ENCODE peak calls at places on chromosome 9, in eight cellular contexts. One of them, this sample, is unnamed.

GRCh38 chr9:69671904-69672827 is at the start of gene APBA1:
- DNase-seq in ovary: peak
- DNase-seq in stomach: peak
- DNase-seq in suprapubic skin: peak
- DNase-seq in A549: peak
- DNase-seq in tibial nerve: peak
- DNase-seq in transverse colon: peak
- DNase-seq in H1: peak
- DNase-seq in this sample: no peak

GRCh38 chr9:137228515-137228967 is 1.2 kb downstream of the RNF224 start:
- DNase-seq in ovary: no peak
- DNase-seq in stomach: no peak
- DNase-seq in suprapubic skin: no peak
- DNase-seq in A549: no peak
- DNase-seq in tibial nerve: no peak
- DNase-seq in transverse colon: no peak
- DNase-seq in H1: no peak
- DNase-seq in this sample: no peak

GRCh38 chr9:122374885-122375420 is 4.1 kb downstream of the PTGS1 start:
- DNase-seq in ovary: peak
- DNase-seq in stomach: peak
- DNase-seq in suprapubic skin: no peak
- DNase-seq in A549: no peak
- DNase-seq in tibial nerve: peak
- DNase-seq in transverse colon: peak
- DNase-seq in H1: no peak
- DNase-seq in this sample: no peak

GRCh38 chr9:123843703-123844102 is 86.2 kb downstream of the DENND1A start:
- DNase-seq in ovary: no peak
- DNase-seq in stomach: no peak
- DNase-seq in suprapubic skin: no peak
- DNase-seq in A549: no peak
- DNase-seq in tibial nerve: no peak
- DNase-seq in transverse colon: no peak
- DNase-seq in H1: no peak
- DNase-seq in this sample: no peak

GRCh38 chr9:36966371-36967097 is 67.5 kb downstream of the PAX5 start:
- DNase-seq in ovary: no peak
- DNase-seq in stomach: no peak
- DNase-seq in suprapubic skin: no peak
- DNase-seq in A549: no peak
- DNase-seq in tibial nerve: no peak
- DNase-seq in transverse colon: no peak
- DNase-seq in H1: peak
- DNase-seq in this sample: no peak

GRCh38 chr9:69671291-69671903 is 774 bp downstream of the APBA1 start:
- DNase-seq in ovary: peak
- DNase-seq in stomach: no peak
- DNase-seq in suprapubic skin: peak
- DNase-seq in A549: no peak
- DNase-seq in tibial nerve: no peak
- DNase-seq in transverse colon: peak
- DNase-seq in H1: no peak
- DNase-seq in this sample: no peak

GRCh38 chr9:7123743-7124142 is 366.0 kb downstream of the KDM4C start:
- DNase-seq in ovary: no peak
- DNase-seq in stomach: no peak
- DNase-seq in suprapubic skin: no peak
- DNase-seq in A549: no peak
- DNase-seq in tibial nerve: no peak
- DNase-seq in transverse colon: no peak
- DNase-seq in H1: no peak
- DNase-seq in this sample: no peak

GRCh38 chr9:73613092-73613701 is 461.5 kb downstream of the ANXA1 start:
- DNase-seq in ovary: no peak
- DNase-seq in stomach: no peak
- DNase-seq in suprapubic skin: no peak
- DNase-seq in A549: no peak
- DNase-seq in tibial nerve: no peak
- DNase-seq in transverse colon: no peak
- DNase-seq in H1: no peak
- DNase-seq in this sample: no peak

GRCh38 chr9:124448019-124448418 is 2.2 kb upstream of the ADGRD2 start:
- DNase-seq in ovary: no peak
- DNase-seq in stomach: no peak
- DNase-seq in suprapubic skin: peak
- DNase-seq in A549: no peak
- DNase-seq in tibial nerve: no peak
- DNase-seq in transverse colon: no peak
- DNase-seq in H1: no peak
- DNase-seq in this sample: no peak

GRCh38 chr9:16133556-16134227 is 580.8 kb downstream of the CCDC171 start:
- DNase-seq in ovary: peak
- DNase-seq in stomach: no peak
- DNase-seq in suprapubic skin: no peak
- DNase-seq in A549: peak
- DNase-seq in tibial nerve: no peak
- DNase-seq in transverse colon: peak
- DNase-seq in H1: peak
- DNase-seq in this sample: no peak

GRCh38 chr9:120383611-120383998 is 196.4 kb downstream of the CDK5RAP2 start:
- DNase-seq in ovary: no peak
- DNase-seq in stomach: no peak
- DNase-seq in suprapubic skin: no peak
- DNase-seq in A549: no peak
- DNase-seq in tibial nerve: no peak
- DNase-seq in transverse colon: no peak
- DNase-seq in H1: no peak
- DNase-seq in this sample: no peak

GRCh38 chr9:98022447-98022846 is 34.1 kb upstream of the NANS start:
- DNase-seq in ovary: no peak
- DNase-seq in stomach: peak
- DNase-seq in suprapubic skin: no peak
- DNase-seq in A549: no peak
- DNase-seq in tibial nerve: no peak
- DNase-seq in transverse colon: no peak
- DNase-seq in H1: no peak
- DNase-seq in this sample: no peak

GRCh38 chr9:114098021-114098659 is 952 bp downstream of the KIF12 start:
- DNase-seq in ovary: no peak
- DNase-seq in stomach: peak
- DNase-seq in suprapubic skin: peak
- DNase-seq in A549: peak
- DNase-seq in tibial nerve: no peak
- DNase-seq in transverse colon: peak
- DNase-seq in H1: peak
- DNase-seq in this sample: no peak

GRCh38 chr9:76817489-76817888 is 53.3 kb downstream of the PCA3 start:
- DNase-seq in ovary: no peak
- DNase-seq in stomach: no peak
- DNase-seq in suprapubic skin: no peak
- DNase-seq in A549: peak
- DNase-seq in tibial nerve: no peak
- DNase-seq in transverse colon: no peak
- DNase-seq in H1: no peak
- DNase-seq in this sample: no peak

GRCh38 chr9:121302341-121302740 is 34.4 kb downstream of the GSN start:
- DNase-seq in ovary: no peak
- DNase-seq in stomach: no peak
- DNase-seq in suprapubic skin: peak
- DNase-seq in A549: no peak
- DNase-seq in tibial nerve: peak
- DNase-seq in transverse colon: no peak
- DNase-seq in H1: no peak
- DNase-seq in this sample: no peak

GRCh38 chr9:122822056-122822455 is 6.3 kb downstream of the PDCL start:
- DNase-seq in ovary: no peak
- DNase-seq in stomach: no peak
- DNase-seq in suprapubic skin: no peak
- DNase-seq in A549: no peak
- DNase-seq in tibial nerve: no peak
- DNase-seq in transverse colon: no peak
- DNase-seq in H1: no peak
- DNase-seq in this sample: no peak

GRCh38 chr9:110148384-110148783 is 59.6 kb downstream of the C9orf152 start:
- DNase-seq in ovary: no peak
- DNase-seq in stomach: no peak
- DNase-seq in suprapubic skin: no peak
- DNase-seq in A549: no peak
- DNase-seq in tibial nerve: no peak
- DNase-seq in transverse colon: peak
- DNase-seq in H1: no peak
- DNase-seq in this sample: no peak
- H3K4me3 ChIP-seq in ovary: no peak
- H3K4me3 ChIP-seq in stomach: no peak
- H3K4me3 ChIP-seq in suprapubic skin: no peak
- H3K4me3 ChIP-seq in A549: no peak
- H3K4me3 ChIP-seq in tibial nerve: peak
- H3K4me3 ChIP-seq in transverse colon: no peak
- H3K4me3 ChIP-seq in H1: no peak
- H3K4me3 ChIP-seq in this sample: peak

GRCh38 chr9:109108318-109108717 is 11.4 kb downstream of the TMEM245 start:
- DNase-seq in ovary: no peak
- DNase-seq in stomach: no peak
- DNase-seq in suprapubic skin: no peak
- DNase-seq in A549: no peak
- DNase-seq in tibial nerve: no peak
- DNase-seq in transverse colon: no peak
- DNase-seq in H1: no peak
- DNase-seq in this sample: no peak
- TF ChIP-seq EP300 in ovary: no peak
- TF ChIP-seq EP300 in stomach: no peak
- TF ChIP-seq EP300 in suprapubic skin: no peak
- TF ChIP-seq EP300 in A549: no peak
- TF ChIP-seq EP300 in tibial nerve: no peak
- TF ChIP-seq EP300 in transverse colon: no peak
- TF ChIP-seq EP300 in H1: no peak
- TF ChIP-seq EP300 in this sample: no peak

GRCh38 chr9:35650341-35651158 is at the start of gene SIT1:
- DNase-seq in ovary: no peak
- DNase-seq in stomach: no peak
- DNase-seq in suprapubic skin: peak
- DNase-seq in A549: no peak
- DNase-seq in tibial nerve: no peak
- DNase-seq in transverse colon: no peak
- DNase-seq in H1: peak
- DNase-seq in this sample: no peak
- H3K4me3 ChIP-seq in ovary: no peak
- H3K4me3 ChIP-seq in stomach: peak
- H3K4me3 ChIP-seq in suprapubic skin: peak
- H3K4me3 ChIP-seq in A549: no peak
- H3K4me3 ChIP-seq in tibial nerve: no peak
- H3K4me3 ChIP-seq in transverse colon: no peak
- H3K4me3 ChIP-seq in H1: peak
- H3K4me3 ChIP-seq in this sample: peak

DNA sequence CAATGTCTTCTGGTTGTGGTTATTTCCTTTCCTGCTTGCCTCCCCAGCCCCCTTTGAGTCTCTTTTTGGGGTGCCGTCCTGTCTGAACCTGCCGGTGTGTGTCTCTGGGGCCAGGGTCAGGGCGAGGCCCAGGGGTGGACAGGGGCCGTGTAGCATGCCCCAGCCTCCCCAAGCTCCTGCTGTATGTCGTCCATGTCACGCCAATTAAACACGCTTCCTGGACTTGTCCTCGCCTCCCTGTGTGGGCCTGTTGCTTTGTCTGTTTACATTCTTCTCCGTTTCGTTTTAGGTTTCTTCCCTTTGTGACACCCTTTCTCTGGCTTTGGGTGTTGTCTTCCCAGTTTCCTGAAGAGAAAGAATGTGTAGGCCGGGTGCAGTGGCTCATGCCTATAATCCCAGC is 28.5 kb upstream of the HMCN2 start:
- DNase-seq in ovary: no peak
- DNase-seq in stomach: no peak
- DNase-seq in suprapubic skin: no peak
- DNase-seq in A549: no peak
- DNase-seq in tibial nerve: no peak
- DNase-seq in transverse colon: no peak
- DNase-seq in H1: no peak
- DNase-seq in this sample: no peak
- TF ChIP-seq EP300 in ovary: no peak
- TF ChIP-seq EP300 in stomach: no peak
- TF ChIP-seq EP300 in suprapubic skin: no peak
- TF ChIP-seq EP300 in A549: no peak
- TF ChIP-seq EP300 in tibial nerve: no peak
- TF ChIP-seq EP300 in transverse colon: no peak
- TF ChIP-seq EP300 in H1: no peak
- TF ChIP-seq EP300 in this sample: no peak

GRCh38 chr9:81683704-81684103 is 5.6 kb downstream of the TLE1 start:
- DNase-seq in ovary: no peak
- DNase-seq in stomach: no peak
- DNase-seq in suprapubic skin: no peak
- DNase-seq in A549: no peak
- DNase-seq in tibial nerve: no peak
- DNase-seq in transverse colon: no peak
- DNase-seq in H1: no peak
- DNase-seq in this sample: no peak
- H3K4me3 ChIP-seq in ovary: no peak
- H3K4me3 ChIP-seq in stomach: no peak
- H3K4me3 ChIP-seq in suprapubic skin: no peak
- H3K4me3 ChIP-seq in A549: no peak
- H3K4me3 ChIP-seq in tibial nerve: peak
- H3K4me3 ChIP-seq in transverse colon: no peak
- H3K4me3 ChIP-seq in H1: peak
- H3K4me3 ChIP-seq in this sample: no peak

DNA sequence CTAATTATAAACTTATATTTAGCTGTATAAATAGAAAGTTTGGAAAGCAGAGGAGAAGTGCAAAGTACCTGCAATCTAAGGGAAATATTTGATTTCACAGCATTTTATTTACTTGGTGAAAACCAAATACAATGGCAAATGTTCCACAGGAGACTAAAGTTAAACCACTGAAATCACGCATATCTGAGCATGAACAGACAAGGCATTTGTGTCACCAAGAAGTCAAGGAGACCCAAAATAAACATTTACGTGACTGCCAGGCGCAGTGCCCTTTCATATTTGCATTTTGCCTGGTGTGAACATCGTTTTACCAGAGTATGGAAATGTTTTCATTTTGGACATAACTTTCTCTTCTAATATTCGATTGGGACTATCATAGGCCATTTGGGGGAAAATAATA is 20.6 kb downstream of the UGCG start:
- DNase-seq in ovary: no peak
- DNase-seq in stomach: peak
- DNase-seq in suprapubic skin: no peak
- DNase-seq in A549: no peak
- DNase-seq in tibial nerve: no peak
- DNase-seq in transverse colon: no peak
- DNase-seq in H1: no peak
- DNase-seq in this sample: no peak
- TF ChIP-seq EP300 in ovary: no peak
- TF ChIP-seq EP300 in stomach: no peak
- TF ChIP-seq EP300 in suprapubic skin: no peak
- TF ChIP-seq EP300 in A549: no peak
- TF ChIP-seq EP300 in tibial nerve: no peak
- TF ChIP-seq EP300 in transverse colon: no peak
- TF ChIP-seq EP300 in H1: no peak
- TF ChIP-seq EP300 in this sample: no peak